ENCODE peak calls at places on chromosomes 1 and 21, in four cellular contexts. O is CD8-positive, alpha-beta T cell; I is bronchial epithelial cell; G is neural crest cell. Y is an unnamed sample.

GRCh38 chr1:45789601-45790000 is 13.8 kb upstream of the MAST2 start:
- DNase-seq in O (no peak), I (no peak), G (no peak), Y (no peak)

GRCh38 chr1:9182784-9183257 is 51.8 kb upstream of the H6PD start:
- DNase-seq in O (no peak), I (no peak), G (no peak), Y (no peak)

GRCh38 chr21:32413697-32414578 is 1.4 kb downstream of the EVA1C start:
- DNase-seq in O (no peak), G (no peak), I (peak), Y (no peak)

GRCh38 chr1:196515904-196516303 is 92.3 kb downstream of the KCNT2 start:
- DNase-seq in G (no peak), O (no peak), I (no peak), Y (no peak)

GRCh38 chr1:182507685-182508084 is 57.7 kb downstream of the RGSL1 start:
- DNase-seq in O (no peak), I (no peak), G (no peak), Y (no peak)

GRCh38 chr1:243708210-243708609 is 141.8 kb downstream of the AKT3 start:
- DNase-seq in G (no peak), I (peak), O (no peak), Y (no peak)

GRCh38 chr1:200916152-200916551 is 21.5 kb downstream of the INAVA start:
- DNase-seq in I (no peak), G (no peak), O (no peak), Y (no peak)

GRCh38 chr1:198238121-198238520 is 81.3 kb downstream of the NEK7 start:
- DNase-seq in O (no peak), G (no peak), I (no peak), Y (no peak)

GRCh38 chr1:61387829-61388228 is 305.5 kb downstream of the NFIA start:
- DNase-seq in O (no peak), G (no peak), I (no peak), Y (no peak)

GRCh38 chr1:102241431-102242338 is 245.0 kb upstream of the OLFM3 start:
- DNase-seq in O (no peak), G (no peak), I (no peak), Y (no peak)

GRCh38 chr1:88813474-88813873 is 77.9 kb downstream of the GTF2B start:
- DNase-seq in I (no peak), G (no peak), O (no peak), Y (no peak)

GRCh38 chr1:113872219-113872934 is 865 bp upstream of the PTPN22 start:
- DNase-seq in I (no peak), O (no peak), G (no peak), Y (no peak)

GRCh38 chr21:22927469-22927868 is 1929.3 kb downstream of the NCAM2 start:
- DNase-seq in G (no peak), O (no peak), I (no peak), Y (no peak)

GRCh38 chr1:155206891-155207577 is 663 bp downstream of the THBS3 start:
- DNase-seq in G (peak), I (peak), O (peak), Y (peak)

GRCh38 chr1:156749429-156750118 is 1.9 kb downstream of the HDGF start:
- DNase-seq in G (no peak), I (no peak), O (no peak), Y (no peak)

GRCh38 chr1:23018661-23019093 is 591 bp upstream of the KDM1A start:
- DNase-seq in I (no peak), G (no peak), O (no peak), Y (no peak)

GRCh38 chr1:198030682-198031081 is 113.5 kb downstream of the LHX9 start:
- DNase-seq in I (no peak), O (no peak), G (no peak), Y (no peak)

GRCh38 chr1:183148599-183148998 is 37.5 kb upstream of the LAMC2 start:
- DNase-seq in I (peak), G (no peak), O (no peak), Y (no peak)

GRCh38 chr1:65069186-65069585 is 78.8 kb upstream of the AK4 start:
- DNase-seq in I (no peak), O (peak), G (no peak), Y (no peak)

GRCh38 chr1:72435025-72435424 is 152.7 kb upstream of the NEGR1 start:
- DNase-seq in G (no peak), O (no peak), I (peak), Y (no peak)

GRCh38 chr1:243213045-243213787 is 41.9 kb downstream of the CEP170 start:
- DNase-seq in O (no peak), G (no peak), I (peak), Y (no peak)

GRCh38 chr1:59672851-59673574 is 141.7 kb upstream of the HOOK1 start:
- DNase-seq in O (no peak), I (peak), G (no peak), Y (no peak)

GRCh38 chr1:22527122-22527521 is 36.2 kb upstream of the EPHA8 start:
- DNase-seq in I (no peak), O (no peak), G (no peak), Y (no peak)

GRCh38 chr1:88079036-88079435 is 605.0 kb upstream of the PKN2 start:
- DNase-seq in G (peak), O (no peak), I (peak), Y (no peak)

GRCh38 chr1:154741747-154742495 is 128.2 kb downstream of the KCNN3 start:
- DNase-seq in I (no peak), O (no peak), G (no peak), Y (peak)

GRCh38 chr1:212470059-212470458 is 37.3 kb downstream of the NENF start:
- DNase-seq in O (no peak), G (no peak), I (peak), Y (no peak)

GRCh38 chr1:92326681-92327080 is 27.8 kb downstream of the RPAP2 start:
- DNase-seq in O (no peak), I (peak), G (no peak), Y (no peak)

GRCh38 chr21:44548381-44548780 is 2.9 kb downstream of the KRTAP10-2 start:
- DNase-seq in O (no peak), I (no peak), G (no peak), Y (no peak)

GRCh38 chr1:62962794-62963776 is 179.2 kb downstream of the ATG4C start:
- DNase-seq in G (peak), I (peak), O (no peak), Y (peak)

GRCh38 chr1:89633745-89634625 is 1.1 kb downstream of the LRRC8C start:
- DNase-seq in O (no peak), I (peak), G (peak), Y (no peak)

GRCh38 chr1:202656951-202657646 is 53.2 kb downstream of the SYT2 start:
- DNase-seq in G (peak), I (peak), O (no peak), Y (peak)

GRCh38 chr1:191641420-191642215 is 516.6 kb upstream of the RGS18 start:
- DNase-seq in O (no peak), G (no peak), I (peak), Y (no peak)

GRCh38 chr1:206828061-206828460 is 37.4 kb upstream of the IL20 start:
- DNase-seq in I (no peak), G (no peak), O (no peak), Y (no peak)

GRCh38 chr1:11719313-11720032 is 16.5 kb upstream of the AGTRAP start:
- DNase-seq in I (peak), O (peak), G (peak), Y (peak)

GRCh38 chr21:35053356-35054096 is 4.4 kb upstream of the RUNX1 start:
- DNase-seq in O (no peak), I (no peak), G (peak), Y (no peak)
- TF ChIP-seq CTCF in O (no peak), I (no peak), G (no peak), Y (peak)

GRCh38 chr1:100351095-100351884 is 1.0 kb upstream of the CDC14A start:
- DNase-seq in O (peak), G (peak), I (peak), Y (peak)
- TF ChIP-seq CTCF in O (no peak), G (peak), I (peak), Y (peak)

GRCh38 chr1:73839922-73840321 is 358.1 kb downstream of the LRRIQ3 start:
- DNase-seq in G (no peak), I (peak), O (no peak), Y (no peak)
- TF ChIP-seq CTCF in G (peak), I (peak), O (no peak), Y (peak)

DNA sequence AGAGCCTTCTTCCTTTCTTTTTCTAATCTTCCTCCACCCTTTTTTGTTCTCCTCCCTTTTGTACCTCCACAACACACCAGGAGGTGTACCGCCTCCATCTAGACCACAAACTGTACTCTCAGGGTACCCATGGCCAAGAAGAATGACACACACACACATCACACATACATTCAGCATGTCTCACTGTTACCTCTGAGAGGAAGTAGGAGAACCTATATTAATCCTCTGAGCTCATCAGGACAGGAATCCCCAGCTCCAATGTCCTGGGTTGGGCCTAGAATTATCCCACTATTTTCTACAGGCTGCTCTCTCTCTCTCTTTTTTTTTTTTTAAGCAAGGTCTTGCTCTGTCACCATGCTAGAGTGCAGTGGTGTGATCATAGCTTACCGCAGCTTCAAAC is 36.7 kb downstream of the ATP2B4 start:
- DNase-seq in G (no peak), O (no peak), I (peak), Y (no peak)
- TF ChIP-seq CTCF in G (no peak), O (no peak), I (peak), Y (no peak)

DNA sequence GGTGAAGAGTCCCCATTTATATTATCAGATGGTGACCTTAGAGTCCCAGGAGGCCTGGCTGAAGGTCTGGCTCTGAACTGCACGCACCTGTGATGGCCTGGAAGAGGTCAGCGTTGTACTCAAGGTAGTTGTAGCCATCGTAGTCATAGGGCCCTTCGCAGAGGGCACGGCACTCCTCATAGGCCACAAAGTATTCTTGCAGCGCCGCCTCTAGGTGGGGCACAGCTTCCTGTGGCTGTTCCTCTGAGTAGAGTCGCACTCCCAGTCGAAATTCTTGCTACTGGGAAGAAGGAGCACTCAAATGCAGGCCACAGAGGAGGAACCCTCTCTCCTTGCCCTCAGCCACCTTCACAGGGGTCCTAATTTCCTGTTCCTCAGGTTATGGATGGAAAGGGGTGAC is 7.7 kb downstream of the P3H1 start:
- DNase-seq in O (no peak), I (no peak), G (no peak), Y (no peak)
- TF ChIP-seq CTCF in O (no peak), I (no peak), G (no peak), Y (no peak)